ENCODE peak calls at places on chromosomes 13 and 19, in four cellular contexts. W is PC-9, U is psoas muscle, N is PC-3. R is an unnamed sample.

GRCh38 chr19:38483016-38483630 is 49.6 kb downstream of the RYR1 start:
- DNase-seq in W (no peak), U (no peak), N (no peak), R (no peak)

GRCh38 chr13:19596960-19597361 is 35.6 kb upstream of the TPTE2 start:
- DNase-seq in W (peak), U (no peak), N (peak), R (no peak)

GRCh38 chr19:611506-611869 is 21.8 kb downstream of the HCN2 start:
- DNase-seq in W (no peak), U (no peak), N (peak), R (no peak)

GRCh38 chr13:94119360-94119936 is 360.0 kb downstream of the DCT start:
- DNase-seq in W (no peak), U (no peak), N (no peak), R (no peak)

GRCh38 chr13:26601669-26602068 is 44.2 kb downstream of the WASF3 start:
- DNase-seq in W (no peak), U (no peak), N (peak), R (no peak)

GRCh38 chr19:42919757-42920079 is 2.0 kb upstream of the PSG6 start:
- DNase-seq in W (no peak), U (no peak), N (no peak), R (no peak)

GRCh38 chr19:40210919-40211318 is 7.3 kb downstream of the TTC9B start:
- DNase-seq in W (no peak), U (no peak), N (no peak), R (no peak)

GRCh38 chr19:647566-648284 is 8.0 kb downstream of the FGF22 start:
- DNase-seq in W (no peak), U (no peak), N (no peak), R (no peak)

GRCh38 chr19:52896431-52897148 is 845 bp downstream of the ZNF320 start:
- DNase-seq in W (peak), U (peak), N (peak), R (no peak)

GRCh38 chr13:79966039-79966438 is 374.9 kb downstream of the SPRY2 start:
- DNase-seq in W (peak), U (no peak), N (no peak), R (no peak)

GRCh38 chr13:44407379-44407778 is 33.8 kb downstream of the SERP2 start:
- DNase-seq in W (no peak), U (no peak), N (no peak), R (no peak)

GRCh38 chr19:42088471-42089190 is 12.7 kb downstream of the ZNF574 start:
- DNase-seq in W (no peak), U (peak), N (no peak), R (no peak)

GRCh38 chr13:111517641-111518010 is 197.2 kb downstream of the TEX29 start:
- DNase-seq in W (no peak), U (no peak), N (no peak), R (no peak)

GRCh38 chr13:111328803-111329410 is 8.5 kb downstream of the TEX29 start:
- DNase-seq in W (no peak), U (no peak), N (no peak), R (no peak)

GRCh38 chr19:2214253-2214652 is 21.9 kb downstream of the PLEKHJ1 start:
- DNase-seq in W (no peak), U (no peak), N (no peak), R (no peak)
- H3K27ac ChIP-seq in W (no peak), U (no peak), N (no peak), R (peak)

DNA sequence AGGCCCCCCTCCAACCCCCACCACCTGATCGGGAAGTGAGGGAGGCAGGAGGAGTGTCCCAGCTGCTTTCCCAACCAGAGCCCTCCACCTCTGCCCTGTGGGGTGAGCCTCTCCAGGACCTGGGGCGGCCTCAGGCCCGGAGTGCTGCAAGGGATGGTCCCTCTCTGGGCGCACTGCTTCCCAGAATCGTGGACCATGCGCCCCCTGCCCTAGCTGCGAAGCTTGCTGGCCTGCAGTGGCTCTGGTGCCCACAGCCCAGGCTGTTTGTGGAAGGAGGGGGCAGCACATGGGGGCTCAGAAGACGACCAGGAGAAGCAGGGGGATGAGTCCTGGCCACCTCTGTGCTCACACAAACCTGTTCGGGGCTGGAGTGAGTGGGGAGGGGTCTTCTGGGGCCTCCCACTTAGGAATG is 33.6 kb downstream of the CEBPG start:
- DNase-seq in W (no peak), U (peak), N (no peak), R (no peak)
- H3K27ac ChIP-seq in W (no peak), U (no peak), N (no peak), R (no peak)

GRCh38 chr13:50840327-50840726 is 3.2 kb downstream of the DLEU7 start:
- DNase-seq in W (no peak), U (no peak), N (no peak), R (no peak)
- H3K27ac ChIP-seq in W (no peak), U (no peak), N (no peak), R (no peak)

GRCh38 chr19:17753976-17754375 is 2.7 kb downstream of the FCHO1 start:
- DNase-seq in W (no peak), U (no peak), N (no peak), R (peak)
- H3K27ac ChIP-seq in W (no peak), U (no peak), N (no peak), R (peak)

DNA sequence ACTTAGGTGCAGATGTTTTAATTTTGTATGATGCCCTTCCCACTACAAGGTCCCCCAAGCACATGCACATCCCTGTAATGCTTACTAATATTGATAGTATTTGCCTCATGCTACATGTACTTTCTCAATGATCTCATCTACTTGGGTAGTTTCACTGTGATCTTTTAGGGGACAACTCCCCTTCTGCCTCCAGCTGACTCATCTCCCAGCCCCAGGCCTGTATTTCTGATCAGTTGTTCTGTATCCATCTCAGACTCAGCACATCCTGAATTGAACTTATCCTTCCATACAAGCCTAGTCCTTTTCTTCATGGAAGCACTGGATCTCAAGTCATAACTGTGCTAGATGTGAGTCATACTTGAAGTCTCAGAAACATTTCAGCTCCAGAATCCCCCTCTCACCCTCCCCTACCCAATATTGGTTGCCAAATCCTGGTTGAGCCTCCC is 49.4 kb upstream of the INTS6 start:
- DNase-seq in W (no peak), U (no peak), N (no peak), R (no peak)
- H3K27ac ChIP-seq in W (no peak), U (no peak), N (no peak), R (no peak)

GRCh38 chr19:2691951-2692350 is 10.5 kb downstream of the GNG7 start:
- DNase-seq in W (no peak), U (no peak), N (no peak), R (peak)
- H3K27ac ChIP-seq in W (no peak), U (no peak), N (no peak), R (peak)

R was measured in substantia nigra.